ENCODE peak calls at places on chromosomes 13 and 19, in six cellular contexts. V is neuronal stem cell, C is mesendoderm, P is H9, R is mesenchymal stem cell, J is trophoblast cell. E is an unnamed sample.

GRCh38 chr19:42089191-42089750 is 13.3 kb downstream of the ZNF574 start:
- DNase-seq in V (no peak), C (no peak), P (no peak), R (no peak), J (no peak), E (no peak)

GRCh38 chr19:15252398-15253018 is 20.3 kb upstream of the EPHX3 start:
- DNase-seq in V (no peak), C (peak), P (peak), R (no peak), J (no peak), E (peak)

GRCh38 chr13:77565635-77566034 is 30.1 kb downstream of the SCEL start:
- DNase-seq in V (peak), C (peak), P (no peak), R (peak), J (peak), E (peak)

GRCh38 chr19:34502582-34503545 is 21.3 kb downstream of the WTIP start:
- DNase-seq in V (no peak), C (no peak), P (no peak), R (peak), J (no peak), E (peak)

GRCh38 chr13:90532861-90533260 is 814.6 kb upstream of the MIR17HG start:
- DNase-seq in V (no peak), C (no peak), P (no peak), R (no peak), J (no peak), E (no peak)

GRCh38 chr13:67086260-67086659 is 143.9 kb downstream of the PCDH9 start:
- DNase-seq in V (no peak), C (no peak), P (no peak), R (no peak), J (no peak), E (no peak)

GRCh38 chr19:19460258-19460731 is 54.8 kb downstream of the GATAD2A start:
- DNase-seq in V (no peak), C (no peak), P (no peak), R (peak), J (peak), E (peak)

GRCh38 chr19:51359294-51359693 is 6.9 kb downstream of the ETFB start:
- DNase-seq in V (no peak), C (no peak), P (no peak), R (peak), J (no peak), E (peak)

GRCh38 chr19:57056972-57057371 is 62.8 kb upstream of the USP29 start:
- DNase-seq in V (no peak), C (no peak), P (no peak), R (no peak), J (no peak), E (peak)

GRCh38 chr19:17289489-17289888 is 7.8 kb downstream of the ANKLE1 start:
- DNase-seq in V (peak), C (peak), P (peak), R (peak), J (peak), E (peak)

GRCh38 chr13:26247608-26248007 is 6.3 kb upstream of the CDK8 start:
- DNase-seq in V (no peak), C (peak), P (no peak), R (peak), J (no peak), E (peak)

GRCh38 chr13:20127263-20127562 is 33.6 kb downstream of the GJA3 start:
- DNase-seq in V (no peak), C (peak), P (no peak), R (no peak), J (no peak), E (no peak)

GRCh38 chr19:36115453-36116343 is at the start of gene TBCB:
- DNase-seq in V (no peak), C (peak), P (no peak), R (peak), J (no peak), E (peak)

GRCh38 chr13:90447735-90448103 is 899.8 kb upstream of the MIR17HG start:
- DNase-seq in V (no peak), C (peak), P (no peak), R (peak), J (peak), E (peak)

GRCh38 chr19:18846862-18847515 is 15.2 kb downstream of the UPF1 start:
- DNase-seq in V (peak), C (peak), P (peak), R (peak), J (peak), E (peak)

GRCh38 chr19:18520848-18521691 is 800 bp downstream of the ELL start:
- DNase-seq in V (peak), C (peak), P (peak), R (peak), J (peak), E (no peak)

GRCh38 chr19:35508129-35508528 is 5.3 kb downstream of the DMKN start:
- DNase-seq in V (no peak), C (no peak), P (no peak), R (no peak), J (no peak), E (no peak)

GRCh38 chr19:53183146-53183545 is 10.0 kb downstream of the ZNF665 start:
- DNase-seq in V (no peak), C (peak), P (no peak), R (no peak), J (peak), E (peak)

GRCh38 chr13:40503966-40504591 is 162.4 kb downstream of the FOXO1 start:
- DNase-seq in V (no peak), C (peak), P (no peak), R (peak), J (peak), E (peak)

GRCh38 chr13:110055089-110055488 is 251.9 kb downstream of the COL4A1 start:
- DNase-seq in V (no peak), C (no peak), P (no peak), R (peak), J (no peak), E (peak)

GRCh38 chr13:32537580-32538233 is 888 bp downstream of the N4BP2L2 start:
- DNase-seq in V (no peak), C (peak), P (peak), R (no peak), J (peak), E (no peak)

GRCh38 chr13:56752630-56753029 is 388.1 kb upstream of the PRR20A start:
- DNase-seq in V (no peak), C (peak), P (no peak), R (no peak), J (no peak), E (no peak)

GRCh38 chr19:610071-610800 is 20.6 kb downstream of the HCN2 start:
- DNase-seq in V (no peak), C (no peak), P (no peak), R (no peak), J (no peak), E (no peak)

GRCh38 chr13:76944457-76944856 is 3.9 kb upstream of the ACOD1 start:
- DNase-seq in V (no peak), C (no peak), P (no peak), R (peak), J (peak), E (peak)

GRCh38 chr13:113216165-113217056 is 7.0 kb downstream of the CUL4A start:
- DNase-seq in V (peak), C (peak), P (peak), R (peak), J (no peak), E (peak)

GRCh38 chr19:6667114-6667627 is 2.8 kb downstream of the TNFSF14 start:
- DNase-seq in V (no peak), C (no peak), P (no peak), R (no peak), J (peak), E (no peak)

GRCh38 chr19:56566904-56567273 is 379 bp upstream of the ZNF470 start:
- DNase-seq in V (no peak), C (no peak), P (peak), R (no peak), J (peak), E (no peak)

GRCh38 chr19:35955881-35956634 is 19.9 kb downstream of the LRFN3 start:
- DNase-seq in V (no peak), C (no peak), P (no peak), R (no peak), J (peak), E (no peak)

GRCh38 chr19:51783373-51783772 is 11.6 kb upstream of the FPR3 start:
- DNase-seq in V (no peak), C (peak), P (no peak), R (no peak), J (peak), E (no peak)

GRCh38 chr13:49314344-49314882 is 66.7 kb downstream of the CDADC1 start:
- DNase-seq in V (no peak), C (no peak), P (no peak), R (peak), J (no peak), E (peak)

GRCh38 chr19:30719189-30719990 is 347.2 kb downstream of the ZNF536 start:
- DNase-seq in V (no peak), C (peak), P (peak), R (peak), J (no peak), E (no peak)

GRCh38 chr19:50568321-50569022 is at the start of gene LRRC4B:
- DNase-seq in V (no peak), C (peak), P (peak), R (no peak), J (no peak), E (no peak)

GRCh38 chr19:8655340-8655709 is 24.9 kb downstream of the NFILZ start:
- DNase-seq in V (no peak), C (no peak), P (no peak), R (no peak), J (no peak), E (no peak)

DNA sequence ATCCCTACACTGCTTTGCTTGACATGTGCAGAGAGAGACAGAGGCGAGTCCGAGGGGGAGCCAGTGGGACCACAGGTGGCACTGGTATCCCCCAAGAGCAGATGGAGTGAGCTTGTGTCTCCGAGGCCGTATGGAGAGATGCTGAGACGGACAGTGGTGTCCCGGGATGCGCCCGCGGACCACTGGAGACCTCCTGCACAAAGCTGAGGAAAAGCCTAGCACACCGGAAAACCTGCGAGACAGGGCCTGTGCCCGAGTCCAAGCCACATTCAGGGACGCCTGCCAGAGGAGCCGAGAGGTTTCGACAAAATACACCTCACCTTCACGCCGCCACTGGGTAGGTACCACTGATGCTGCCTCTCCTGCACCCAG is 66.0 kb upstream of the ZNF527 start:
- DNase-seq in V (no peak), C (no peak), P (no peak), R (no peak), J (no peak), E (no peak)
- H2BK5ac ChIP-seq in V (no peak), C (no peak), P (no peak), R (no peak), J (no peak), E (no peak)

GRCh38 chr19:55372316-55373081 is 2.2 kb upstream of the IL11 start:
- DNase-seq in V (no peak), C (peak), P (no peak), R (peak), J (no peak), E (peak)

GRCh38 chr19:55373993-55374757 is 2.5 kb upstream of the TMEM190 start:
- DNase-seq in V (no peak), C (peak), P (no peak), R (peak), J (no peak), E (peak)

GRCh38 chr19:55370305-55370988 is at the start of gene IL11:
- DNase-seq in V (no peak), C (peak), P (no peak), R (peak), J (no peak), E (peak)

GRCh38 chr19:55376381-55376933 is at the start of gene TMEM190:
- DNase-seq in V (no peak), C (peak), P (peak), R (no peak), J (no peak), E (no peak)

DNA sequence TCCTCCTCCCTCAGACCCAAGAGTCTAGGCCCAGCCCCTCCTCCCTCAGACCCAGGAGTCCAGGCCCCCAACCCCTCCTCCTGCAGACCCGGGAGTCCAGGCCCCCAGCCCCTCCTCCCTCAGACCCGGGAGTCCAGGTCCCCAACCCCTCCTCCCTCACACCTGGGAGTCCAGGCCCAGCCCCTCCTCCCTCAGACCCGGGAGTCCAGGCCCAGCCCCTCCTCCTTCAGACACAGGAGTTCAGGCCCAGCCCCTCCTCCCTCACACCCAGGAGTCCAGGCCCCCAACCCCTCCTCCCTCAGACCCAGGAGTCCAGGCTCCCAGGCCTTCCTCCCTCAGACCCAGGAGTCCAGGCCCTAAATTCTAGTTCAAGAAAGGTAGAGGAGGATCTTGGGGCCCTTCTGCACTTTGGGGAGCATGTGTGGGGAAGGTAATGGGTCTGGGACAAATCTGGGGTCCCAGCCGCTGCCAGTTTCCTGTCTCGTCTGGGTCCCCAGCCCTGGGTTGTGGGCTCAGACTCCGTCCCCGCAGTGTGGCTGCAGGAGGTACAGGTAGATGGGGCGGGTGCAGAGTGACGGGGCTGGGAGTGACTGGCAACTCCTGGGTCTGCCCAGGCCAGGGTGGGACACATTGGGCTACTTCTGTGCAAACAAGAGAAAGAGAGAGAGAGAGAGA is 3.2 kb upstream of the TMEM190 start:
- DNase-seq in V (no peak), C (no peak), P (peak), R (no peak), J (no peak), E (no peak)
- H3K18ac ChIP-seq in V (no peak), C (peak), P (peak), R (peak), J (peak), E (peak)

DNA sequence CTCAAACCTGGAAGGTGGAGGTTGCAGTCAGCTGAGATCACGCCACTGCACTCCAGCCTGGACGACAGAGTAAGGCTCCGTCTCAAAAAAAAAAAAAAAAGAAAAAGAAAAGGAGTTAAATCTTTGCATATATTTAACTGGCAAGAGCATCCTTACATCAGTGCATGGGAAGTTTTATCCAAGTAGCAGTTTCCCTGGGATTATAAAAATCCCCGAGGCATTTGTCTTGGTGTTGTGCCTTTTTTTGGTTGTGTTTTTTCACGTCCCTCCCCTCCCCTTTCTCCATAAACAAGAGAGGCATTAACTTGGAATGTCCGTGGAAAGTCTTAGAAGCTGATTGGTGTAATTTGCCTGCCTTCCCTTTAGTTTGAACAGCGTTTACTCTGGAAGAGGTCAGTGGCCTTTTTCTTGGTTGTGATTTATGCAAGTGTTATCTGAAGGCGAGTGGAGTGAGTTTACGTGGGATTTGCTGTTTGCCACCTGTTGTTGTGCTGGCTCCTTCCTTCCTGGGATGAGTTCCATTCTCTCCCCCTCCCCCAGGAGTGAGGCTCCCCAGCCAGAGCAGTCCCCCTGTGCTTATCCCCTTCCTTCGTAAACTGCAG is 7.1 kb downstream of the ACTN4 start:
- DNase-seq in V (no peak), C (no peak), P (no peak), R (peak), J (no peak), E (peak)
- H2BK5ac ChIP-seq in V (no peak), C (no peak), P (peak), R (no peak), J (no peak), E (peak)

GRCh38 chr19:39401549-39402416 is 4.9 kb upstream of the ZFP36 start:
- DNase-seq in V (no peak), C (peak), P (no peak), R (peak), J (peak), E (peak)
- H3K18ac ChIP-seq in V (peak), C (peak), P (peak), R (peak), J (peak), E (peak)

GRCh38 chr19:46660601-46661019 is 372 bp downstream of the DACT3 start:
- DNase-seq in V (no peak), C (no peak), P (no peak), R (no peak), J (no peak), E (no peak)
- H2BK5ac ChIP-seq in V (no peak), C (no peak), P (no peak), R (no peak), J (peak), E (no peak)

DNA sequence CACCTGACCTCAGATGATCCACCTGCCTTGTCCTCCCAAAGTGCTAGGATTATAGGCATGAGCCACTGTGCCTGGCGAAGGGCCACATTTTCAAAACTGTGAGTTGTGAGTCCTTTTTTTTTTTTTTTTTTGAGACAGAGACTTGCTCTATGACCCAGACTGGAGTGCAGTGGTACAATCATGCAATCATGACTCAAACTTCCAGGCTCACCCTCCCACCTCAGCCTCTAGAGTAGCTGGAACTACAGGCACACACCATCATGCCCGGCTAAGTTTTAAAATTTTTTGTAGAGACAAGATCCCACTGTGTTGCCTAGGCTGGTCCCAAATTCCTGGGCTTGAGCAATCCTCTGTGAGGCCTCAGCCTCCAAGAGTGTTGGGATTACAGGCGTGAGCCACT is 3.8 kb upstream of the MYPOP start:
- DNase-seq in V (no peak), C (no peak), P (no peak), R (peak), J (peak), E (peak)
- H3K18ac ChIP-seq in V (no peak), C (no peak), P (no peak), R (no peak), J (no peak), E (no peak)

DNA sequence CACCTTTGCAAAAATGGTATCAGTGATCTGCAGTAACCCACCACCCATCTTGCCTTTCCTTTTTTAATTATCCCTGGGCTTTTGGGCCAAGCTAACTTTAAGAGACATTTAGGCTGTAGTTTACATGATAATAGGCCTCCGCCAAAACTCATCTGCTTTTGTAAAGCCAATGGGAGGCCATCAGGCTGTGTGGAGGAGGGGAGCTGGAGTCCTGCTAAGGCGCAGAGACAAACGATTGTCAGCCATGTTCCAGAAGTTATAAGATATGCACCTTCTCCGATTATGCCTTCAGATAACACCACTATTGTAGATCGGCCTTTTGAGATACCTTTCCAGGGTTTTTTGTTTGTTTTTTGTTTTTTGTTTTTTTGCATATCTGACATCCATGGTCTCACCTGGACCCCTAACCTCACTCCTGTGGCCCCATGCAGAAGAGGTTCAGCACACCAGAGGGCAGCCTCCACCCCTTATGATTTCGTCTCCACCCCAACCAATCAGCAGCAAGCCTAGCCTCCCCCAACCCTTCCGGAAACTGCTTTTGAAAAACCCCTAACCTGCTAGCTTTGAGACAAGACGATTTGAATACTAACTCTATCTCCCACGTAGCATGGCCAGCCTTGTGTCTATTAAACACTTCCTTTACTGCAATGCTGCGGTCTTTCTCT is 113.9 kb upstream of the UBL3 start:
- DNase-seq in V (no peak), C (no peak), P (peak), R (no peak), J (no peak), E (no peak)
- H2BK5ac ChIP-seq in V (peak), C (no peak), P (no peak), R (no peak), J (no peak), E (no peak)

DNA sequence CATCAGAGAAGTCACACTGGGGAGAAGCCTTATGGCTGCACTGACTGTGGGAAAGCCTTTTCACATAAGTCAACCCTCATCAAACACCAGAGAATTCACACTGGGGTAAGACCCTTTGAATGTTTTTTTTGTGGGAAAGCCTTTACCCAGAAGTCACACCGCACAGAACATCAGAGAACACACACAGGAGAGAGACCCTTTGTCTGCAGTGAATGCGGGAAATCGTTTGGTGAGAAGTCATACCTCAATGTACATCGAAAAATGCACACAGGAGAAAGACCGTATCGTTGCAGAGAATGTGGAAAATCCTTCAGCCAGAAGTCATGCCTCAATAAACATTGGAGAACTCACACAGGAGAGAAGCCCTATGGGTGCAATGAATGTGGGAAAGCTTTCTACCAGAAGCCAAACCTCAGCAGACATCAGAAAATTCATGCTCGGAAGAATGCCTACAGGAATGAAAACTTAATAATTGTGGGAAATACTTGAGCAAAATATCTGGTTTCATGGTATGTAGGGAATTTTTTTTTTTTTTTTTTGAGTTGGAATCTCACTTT is 30.7 kb downstream of the ZNF793 start:
- DNase-seq in V (no peak), C (peak), P (no peak), R (peak), J (no peak), E (no peak)
- H3K18ac ChIP-seq in V (no peak), C (no peak), P (no peak), R (no peak), J (no peak), E (no peak)

GRCh38 chr13:111965466-111966214 is 101.3 kb upstream of the SOX1 start:
- DNase-seq in V (no peak), C (no peak), P (no peak), R (no peak), J (no peak), E (no peak)
- H2BK5ac ChIP-seq in V (no peak), C (no peak), P (no peak), R (no peak), J (no peak), E (no peak)